ENCODE peak calls at places on chromosomes 16 and 17, in four cellular contexts. Y is activated CD4-positive, alpha-beta T cell treated with anti-CD3 and anti-CD28 coated beads, Interleukin-2, amount 50 U/mL, for 24 hours; H is iPS-NIHi11; D is T-cell. P is an unnamed sample.

GRCh38 chr17:34886831-34887230 is 74.4 kb downstream of the CCT6B start:
- DNase-seq in Y (no peak), H (no peak), D (no peak), P (no peak)

GRCh38 chr17:1627219-1627986 is 1.2 kb downstream of the SLC43A2 start:
- DNase-seq in Y (no peak), H (peak; percentile 74), D (no peak), P (no peak)

GRCh38 chr17:4365628-4366311 is 705 bp downstream of the UBE2G1 start:
- DNase-seq in Y (no peak), H (peak; percentile 56), D (peak; percentile 22), P (peak; percentile 39)

GRCh38 chr16:53429221-53429943 is 4.9 kb upstream of the RBL2 start:
- DNase-seq in Y (no peak), H (no peak), D (no peak), P (peak; percentile 27)

GRCh38 chr16:48276102-48276501 is 28.8 kb upstream of the ABCC11 start:
- DNase-seq in Y (no peak), H (no peak), D (no peak), P (peak; percentile 28)

GRCh38 chr17:17812211-17813054 is 24.4 kb downstream of the SREBF1 start:
- DNase-seq in Y (peak; percentile 57), H (peak; percentile 90), D (peak; percentile 58), P (peak; percentile 62)

GRCh38 chr17:29958947-29959657 is 17.7 kb downstream of the EFCAB5 start:
- DNase-seq in Y (no peak), H (no peak), D (no peak), P (peak; percentile 88)

GRCh38 chr17:74119049-74119580 is 84.4 kb upstream of the RPL38 start:
- DNase-seq in Y (no peak), H (no peak), D (no peak), P (no peak)

GRCh38 chr17:77527836-77528505 is 387.2 kb downstream of the SEC14L1 start:
- DNase-seq in Y (no peak), H (no peak), D (no peak), P (no peak)

GRCh38 chr16:65120811-65121721 is 797 bp downstream of the CDH11 start:
- DNase-seq in Y (no peak), H (peak; percentile 17), D (no peak), P (peak; percentile 9)

GRCh38 chr17:21282231-21282630 is 2.3 kb upstream of the MAP2K3 start:
- DNase-seq in Y (no peak), H (no peak), D (no peak), P (peak; percentile 99)

GRCh38 chr16:56348168-56349085 is 76.9 kb downstream of the AMFR start:
- DNase-seq in Y (no peak), H (no peak), D (no peak), P (peak; percentile 26)

GRCh38 chr16:4612977-4613635 is 1.6 kb downstream of the UBALD1 start:
- DNase-seq in Y (no peak), H (peak; percentile 17), D (no peak), P (peak; percentile 11)